ENCODE peak calls at places on chromosomes 6 and 20, in five cellular contexts. P is breast epithelium, R is AG09309, W is left ventricle myocardium inferior, M is heart right ventricle. S is an unnamed sample.

GRCh38 chr6:116385462-116385807 is 14.7 kb downstream of the DSE start:
- DNase-seq in P (no peak), R (no peak), W (no peak), M (no peak), S (no peak)

GRCh38 chr20:19540401-19540800 is 217.7 kb upstream of the RIN2 start:
- DNase-seq in P (no peak), R (no peak), W (no peak), M (no peak), S (no peak)

GRCh38 chr6:95578106-95578410 is 723 bp downstream of the MANEA start:
- DNase-seq in P (no peak), R (no peak), W (no peak), M (peak; percentile 18), S (no peak)

GRCh38 chr6:152775441-152775840 is 24.8 kb downstream of the VIP start:
- DNase-seq in P (no peak), R (no peak), W (no peak), M (no peak), S (no peak)

GRCh38 chr6:163946437-163946836 is 531.9 kb downstream of the QKI start:
- DNase-seq in P (no peak), R (no peak), W (no peak), M (no peak), S (no peak)

GRCh38 chr6:25175656-25176055 is 103.5 kb upstream of the CARMIL1 start:
- DNase-seq in P (no peak), R (no peak), W (no peak), M (no peak), S (no peak)

GRCh38 chr6:43247115-43247999 is 4.1 kb downstream of the TTBK1 start:
- DNase-seq in P (peak; percentile 36), R (no peak), W (peak; percentile 78), M (peak; percentile 80), S (no peak)

GRCh38 chr6:126880926-126881325 is 237.5 kb upstream of the RSPO3 start:
- DNase-seq in P (no peak), R (no peak), W (no peak), M (no peak), S (no peak)

GRCh38 chr6:8108031-8108660 is 5.8 kb upstream of the EEF1E1 start:
- DNase-seq in P (no peak), R (peak; percentile 51), W (no peak), M (no peak), S (peak; percentile 89)

GRCh38 chr6:158411998-158412397 is 99.7 kb downstream of the TULP4 start:
- DNase-seq in P (no peak), R (no peak), W (no peak), M (no peak), S (no peak)

GRCh38 chr20:60921021-60921622 is 330.9 kb upstream of the CDH4 start:
- DNase-seq in P (no peak), R (no peak), W (peak; percentile 52), M (peak; percentile 43), S (no peak)

GRCh38 chr6:44464527-44465310 is 77.2 kb downstream of the CDC5L start:
- DNase-seq in P (no peak), R (no peak), W (no peak), M (no peak), S (no peak)

GRCh38 chr20:3550857-3551256 is 80.0 kb downstream of the ATRN start:
- DNase-seq in P (no peak), R (no peak), W (no peak), M (no peak), S (no peak)

GRCh38 chr6:109441069-109441816 is 719 bp downstream of the SMPD2 start:
- DNase-seq in P (peak; percentile 53), R (no peak), W (peak; percentile 43), M (peak; percentile 45), S (no peak)

GRCh38 chr6:154232013-154232920 is 124.3 kb downstream of the IPCEF1 start:
- DNase-seq in P (no peak), R (no peak), W (no peak), M (no peak), S (no peak)

GRCh38 chr20:45993197-45993951 is 15.3 kb upstream of the MMP9 start:
- DNase-seq in P (peak; percentile 70), R (no peak), W (no peak), M (no peak), S (no peak)

GRCh38 chr20:37584238-37584807 is 56.6 kb upstream of the BLCAP start:
- DNase-seq in P (no peak), R (no peak), W (no peak), M (no peak), S (no peak)

GRCh38 chr6:15483060-15483459 is 179.8 kb downstream of the DTNBP1 start:
- DNase-seq in P (no peak), R (no peak), W (no peak), M (no peak), S (no peak)

GRCh38 chr6:31775633-31776263 is 1.4 kb downstream of the VWA7 start:
- DNase-seq in P (no peak), R (no peak), W (no peak), M (no peak), S (no peak)

GRCh38 chr6:30340589-30341054 is 4.3 kb upstream of the RPP21 start:
- DNase-seq in P (no peak), R (no peak), W (no peak), M (no peak), S (no peak)

GRCh38 chr6:26232306-26232949 is 132.6 kb upstream of the BTN3A2 start:
- DNase-seq in P (no peak), R (no peak), W (no peak), M (no peak), S (no peak)
- H3K4me3 ChIP-seq in P (no peak overlapping the region), R (no peak overlapping the region), W (no peak overlapping the region), M (no peak overlapping the region), S (no peak overlapping the region)

GRCh38 chr6:28585335-28585734 is 59.7 kb downstream of the GPX5 start:
- DNase-seq in P (no peak), R (no peak), W (no peak), M (no peak), S (no peak)

GRCh38 chr6:28583463-28583862 is 57.8 kb downstream of the GPX5 start:
- DNase-seq in P (no peak), R (no peak), W (no peak), M (no peak), S (no peak)

GRCh38 chr6:28586273-28586672 is 60.6 kb downstream of the GPX5 start:
- DNase-seq in P (no peak), R (no peak), W (no peak), M (no peak), S (no peak)

DNA sequence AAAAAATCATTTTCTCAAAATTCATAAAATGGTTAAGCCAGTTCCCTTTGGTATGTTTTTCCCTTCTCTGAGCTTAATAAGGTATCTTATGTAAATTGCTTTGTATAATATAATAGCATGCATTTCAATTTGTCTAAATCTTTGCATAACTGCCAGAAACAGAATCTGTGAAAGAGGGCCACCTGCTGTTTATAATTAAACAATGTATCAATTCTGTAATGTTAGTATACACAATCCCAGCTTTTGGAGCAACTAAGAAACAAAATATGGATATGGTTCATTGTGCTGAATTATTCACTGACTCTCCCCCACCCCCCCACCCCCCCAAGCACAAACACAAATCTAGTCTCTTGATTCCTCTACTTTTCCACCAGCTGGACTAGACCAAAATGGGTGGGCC is 54.8 kb downstream of the GPX5 start:
- DNase-seq in P (no peak), R (no peak), W (no peak), M (no peak), S (no peak)
- TF ChIP-seq CTCF in P (no peak), R (no peak), W (no peak), M (no peak), S (no peak)

DNA sequence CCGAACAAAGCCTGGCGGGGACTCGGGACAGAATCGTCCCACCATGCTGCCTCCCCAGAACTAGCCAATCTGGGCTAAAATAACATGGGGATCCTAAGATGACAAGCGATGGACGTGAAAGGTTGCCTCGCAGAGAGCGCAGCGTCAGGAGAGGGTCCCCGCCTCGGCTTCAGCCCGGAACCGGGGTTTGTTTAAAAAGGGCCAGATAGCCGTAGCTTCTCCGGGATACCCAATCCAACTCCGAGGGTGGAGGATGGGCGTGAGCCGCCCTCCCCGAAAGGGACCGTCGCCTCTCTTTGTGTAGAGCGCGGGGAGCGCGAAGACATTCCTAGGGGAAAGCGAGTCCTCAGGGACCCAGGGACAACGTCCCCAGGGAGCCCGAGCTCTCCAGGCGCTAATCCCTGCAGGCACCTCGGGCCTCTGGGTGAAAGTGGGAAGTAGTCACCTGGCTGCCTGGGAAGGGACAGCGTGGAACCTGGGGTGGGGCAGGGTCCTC is 640 bp downstream of the CD24 start:
- DNase-seq in P (peak; percentile 19), R (no peak), W (no peak), M (no peak), S (no peak)
- H3K4me3 ChIP-seq in P (peak overlapping the region; percentile 58), R (no peak overlapping the region), W (peak overlapping the region; percentile 71), M (peak overlapping the region; percentile 27), S (no peak overlapping the region)

GRCh38 chr6:35079311-35080000 is 61.7 kb downstream of the TCP11 start:
- DNase-seq in P (no peak), R (no peak), W (no peak), M (no peak), S (no peak)

GRCh38 chr6:35082046-35082732 is 59.0 kb downstream of the TCP11 start:
- DNase-seq in P (peak; percentile 20), R (no peak), W (no peak), M (no peak), S (no peak)

GRCh38 chr6:35080016-35080680 is 61.0 kb downstream of the TCP11 start:
- DNase-seq in P (no peak), R (no peak), W (no peak), M (no peak), S (no peak)

GRCh38 chr6:35081426-35081851 is 59.7 kb downstream of the TCP11 start:
- DNase-seq in P (no peak), R (no peak), W (no peak), M (no peak), S (no peak)

DNA sequence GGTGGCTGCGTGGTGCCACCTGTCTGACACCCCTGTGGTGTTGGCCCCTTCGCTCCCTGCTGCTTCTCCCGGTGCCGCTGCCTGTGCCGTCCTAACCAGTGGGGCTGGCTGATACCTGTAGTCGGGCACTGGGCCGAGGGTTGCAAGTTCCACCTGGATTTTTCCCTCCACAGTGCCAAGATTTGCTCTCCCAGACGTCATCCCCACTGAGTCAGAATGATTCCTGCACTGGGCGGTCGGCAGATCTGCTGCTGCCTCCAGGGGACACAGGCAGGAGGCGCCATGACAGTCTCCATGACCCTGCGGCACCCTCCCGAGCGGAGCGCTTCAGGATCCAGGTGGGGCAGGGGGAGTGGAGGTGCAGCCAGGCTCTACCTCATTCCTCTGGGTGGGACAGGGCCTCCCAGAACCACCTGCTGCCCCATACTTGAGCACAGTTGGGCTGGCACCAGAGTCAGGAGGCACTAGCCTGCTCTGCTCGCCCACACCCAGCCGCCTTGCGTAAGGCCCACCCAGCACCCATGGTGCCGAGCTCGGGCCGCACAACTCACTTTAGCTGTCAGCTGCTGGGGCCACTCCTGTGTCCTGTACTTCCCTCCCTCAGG is 60.2 kb downstream of the TCP11 start:
- DNase-seq in P (peak; percentile 52), R (no peak), W (no peak), M (no peak), S (no peak)
- TF ChIP-seq CTCF in P (no peak), R (no peak), W (no peak), M (no peak), S (no peak)

S was measured in AG04449.